ENCODE peak calls at places on chromosomes 6 and 20, in nine cellular contexts. A is AG04450, E is kidney epithelial cell, T is mucosa of descending colon, Z is OCI-LY7, M is astrocyte of the spinal cord, P is AG09309, R is cardiac muscle cell, I is endothelial cell. D is an unnamed sample.

GRCh38 chr6:170370413-170370812 is 63.9 kb downstream of the FAM120B start:
- DNase-seq in E (no peak), T (peak), Z (no peak), A (no peak), P (no peak), M (no peak), I (no peak), R (no peak), D (no peak)

GRCh38 chr6:108119212-108120141 is 44.9 kb upstream of the OSTM1 start:
- DNase-seq in E (no peak), A (no peak), T (no peak), M (no peak), P (no peak), I (no peak), R (peak), Z (no peak), D (no peak)

GRCh38 chr6:52157301-52157930 is 28.8 kb upstream of the IL17A start:
- DNase-seq in A (no peak), E (peak), M (peak), P (no peak), Z (no peak), T (no peak), I (no peak), R (no peak), D (no peak)

GRCh38 chr6:90045535-90045934 is 151.3 kb downstream of the GJA10 start:
- DNase-seq in A (no peak), Z (no peak), E (no peak), I (no peak), R (no peak), P (no peak), T (no peak), M (peak), D (no peak)

GRCh38 chr6:156189714-156190113 is 587.5 kb upstream of the ARID1B start:
- DNase-seq in I (no peak), R (no peak), Z (no peak), P (no peak), M (no peak), T (no peak), A (no peak), E (no peak), D (no peak)

GRCh38 chr6:158793432-158793831 is 25.7 kb downstream of the EZR start:
- DNase-seq in Z (peak), P (no peak), T (no peak), I (no peak), A (no peak), M (peak), E (no peak), R (peak), D (no peak)

GRCh38 chr6:40950986-40951730 is 87.9 kb downstream of the UNC5CL start:
- DNase-seq in T (no peak), Z (no peak), R (peak), M (peak), I (no peak), E (no peak), A (no peak), P (no peak), D (no peak)

GRCh38 chr6:20424679-20425078 is 23.0 kb downstream of the E2F3 start:
- DNase-seq in R (no peak), P (no peak), I (no peak), Z (no peak), M (no peak), E (no peak), T (peak), A (no peak), D (no peak)

GRCh38 chr6:116531675-116532570 is 13.6 kb downstream of the TRAPPC3L start:
- DNase-seq in A (peak), T (peak), M (peak), R (peak), E (peak), P (peak), Z (peak), I (peak), D (peak)

GRCh38 chr20:63394635-63395455 is 33.7 kb upstream of the CHRNA4 start:
- DNase-seq in E (no peak), I (no peak), Z (no peak), P (no peak), R (no peak), T (no peak), M (no peak), A (no peak), D (no peak)

GRCh38 chr6:23754197-23754596 is 371.8 kb upstream of the NRSN1 start:
- DNase-seq in P (no peak), I (no peak), T (no peak), E (no peak), R (no peak), A (no peak), M (no peak), Z (no peak), D (no peak)

GRCh38 chr6:149545258-149545753 is 537 bp downstream of the PPIL4 start:
- DNase-seq in R (peak), P (peak), M (peak), A (peak), T (peak), I (peak), Z (peak), E (peak), D (no peak)

GRCh38 chr6:30769088-30769852 is 24.9 kb upstream of the IER3 start:
- DNase-seq in T (no peak), E (peak), Z (no peak), P (peak), R (peak), I (no peak), M (peak), A (peak), D (no peak)

GRCh38 chr6:9516207-9516606 is 898.7 kb downstream of the TFAP2A start:
- DNase-seq in P (no peak), R (peak), I (no peak), E (no peak), Z (no peak), A (peak), M (peak), T (no peak), D (no peak)

GRCh38 chr6:157080986-157081391 is 242.3 kb downstream of the TMEM242 start:
- DNase-seq in A (no peak), M (no peak), E (no peak), T (no peak), P (no peak), I (no peak), R (no peak), Z (no peak), D (no peak)

GRCh38 chr6:87396595-87397392 is 11.0 kb upstream of the CFAP206 start:
- DNase-seq in M (no peak), R (no peak), P (no peak), A (no peak), E (no peak), Z (peak), I (no peak), T (no peak), D (no peak)

GRCh38 chr6:373031-373430 is 18.5 kb upstream of the IRF4 start:
- DNase-seq in A (no peak), T (no peak), I (no peak), Z (no peak), P (no peak), M (no peak), E (no peak), R (no peak), D (no peak)

GRCh38 chr6:90397929-90398674 is 101.5 kb upstream of the BACH2 start:
- DNase-seq in R (no peak), T (no peak), I (no peak), A (no peak), E (no peak), M (no peak), Z (no peak), P (no peak), D (no peak)

GRCh38 chr6:164695896-164696295 is 613.5 kb downstream of the C6orf118 start:
- DNase-seq in M (no peak), I (no peak), E (no peak), R (no peak), Z (peak), A (no peak), P (no peak), T (no peak), D (no peak)

GRCh38 chr6:81613606-81614005 is 138.9 kb downstream of the TENT5A start:
- DNase-seq in Z (no peak), P (peak), M (peak), I (no peak), T (no peak), R (no peak), E (no peak), A (peak), D (no peak)

GRCh38 chr6:163415620-163416379 is 1.3 kb downstream of the QKI start:
- DNase-seq in M (peak), E (no peak), T (peak), P (no peak), R (peak), A (no peak), Z (peak), I (peak), D (no peak)

GRCh38 chr6:129725341-129725740 is 15.4 kb upstream of the ARHGAP18 start:
- DNase-seq in A (no peak), E (no peak), T (no peak), R (no peak), P (no peak), M (no peak), Z (no peak), I (no peak), D (no peak)

GRCh38 chr6:113642714-113643442 is 214.3 kb upstream of the MARCKS start:
- DNase-seq in R (peak), P (no peak), I (no peak), Z (peak), A (no peak), T (peak), E (no peak), M (no peak), D (no peak)

GRCh38 chr6:14316911-14317535 is 199.5 kb downstream of the CD83 start:
- DNase-seq in R (no peak), T (peak), A (no peak), Z (peak), I (no peak), P (no peak), M (no peak), E (no peak), D (no peak)

GRCh38 chr6:113645576-113645970 is 211.6 kb upstream of the MARCKS start:
- DNase-seq in A (peak), T (peak), M (peak), R (no peak), Z (no peak), I (no peak), E (peak), P (peak), D (no peak)

GRCh38 chr6:149852180-149852579 is 12.0 kb downstream of the LRP11 start:
- DNase-seq in E (no peak), T (no peak), M (peak), I (no peak), Z (peak), P (no peak), A (no peak), R (no peak), D (no peak)

GRCh38 chr6:83592770-83593394 is 80.5 kb downstream of the PRSS35 start:
- DNase-seq in E (no peak), Z (peak), R (peak), I (peak), T (peak), M (no peak), A (no peak), P (no peak), D (no peak)

GRCh38 chr20:50694379-50695143 is 3.2 kb upstream of the RIPOR3 start:
- DNase-seq in M (no peak), R (no peak), Z (no peak), P (no peak), T (no peak), E (no peak), I (no peak), A (no peak), D (no peak)

GRCh38 chr6:35643162-35643535 is 45.6 kb downstream of the FKBP5 start:
- DNase-seq in M (no peak), Z (no peak), T (no peak), I (no peak), A (no peak), R (no peak), P (no peak), E (no peak), D (no peak)

GRCh38 chr6:88823998-88824397 is 139.4 kb downstream of the RNGTT start:
- DNase-seq in T (no peak), R (no peak), A (peak), Z (no peak), M (peak), E (peak), I (no peak), P (peak), D (no peak)

GRCh38 chr6:46393940-46394337 is 97.3 kb downstream of the RCAN2 start:
- DNase-seq in I (no peak), P (no peak), T (no peak), R (no peak), Z (no peak), M (no peak), A (no peak), E (no peak), D (no peak)

GRCh38 chr6:29667158-29667557 is 10.3 kb downstream of the MOG start:
- DNase-seq in E (no peak), T (no peak), A (no peak), M (no peak), R (peak), Z (no peak), I (no peak), P (no peak), D (no peak)

GRCh38 chr6:142696689-142697088 is 248.3 kb downstream of the HIVEP2 start:
- DNase-seq in M (peak), T (peak), Z (no peak), R (no peak), A (no peak), P (no peak), E (no peak), I (no peak), D (no peak)

GRCh38 chr6:132734694-132735236 is 20.9 kb upstream of the VNN1 start:
- DNase-seq in P (no peak), I (no peak), Z (no peak), A (peak), R (peak), M (no peak), E (no peak), T (no peak), D (no peak)

GRCh38 chr20:3483784-3484183 is 13.0 kb downstream of the ATRN start:
- DNase-seq in Z (no peak), M (peak), A (no peak), T (no peak), E (no peak), P (no peak), R (no peak), I (no peak), D (no peak)

GRCh38 chr6:1633366-1634021 is 23.8 kb downstream of the FOXC1 start:
- DNase-seq in E (no peak), T (no peak), P (no peak), Z (no peak), M (no peak), R (no peak), I (no peak), A (no peak), D (no peak)

GRCh38 chr20:31833130-31833930 is 12.1 kb downstream of the FOXS1 start:
- DNase-seq in M (no peak), E (no peak), T (peak), P (no peak), Z (peak), A (no peak), I (peak), R (peak), D (peak)

GRCh38 chr6:159184559-159184958 is 15.4 kb downstream of the FNDC1 start:
- DNase-seq in A (no peak), M (peak), Z (no peak), I (no peak), T (no peak), E (no peak), R (no peak), P (peak), D (no peak)

GRCh38 chr20:61482425-61482887 is 230.4 kb downstream of the CDH4 start:
- DNase-seq in R (no peak), T (no peak), Z (peak), E (no peak), A (no peak), I (no peak), M (no peak), P (no peak), D (no peak)

GRCh38 chr6:3157151-3157933 is at the start of gene TUBB2A:
- DNase-seq in I (peak), P (no peak), Z (peak), M (peak), R (peak), T (peak), A (peak), E (no peak), D (peak)
- TF ChIP-seq CTCF in I (peak), P (no peak), Z (peak), M (peak), R (peak), T (peak), A (peak), E (no peak), D (peak)

DNA sequence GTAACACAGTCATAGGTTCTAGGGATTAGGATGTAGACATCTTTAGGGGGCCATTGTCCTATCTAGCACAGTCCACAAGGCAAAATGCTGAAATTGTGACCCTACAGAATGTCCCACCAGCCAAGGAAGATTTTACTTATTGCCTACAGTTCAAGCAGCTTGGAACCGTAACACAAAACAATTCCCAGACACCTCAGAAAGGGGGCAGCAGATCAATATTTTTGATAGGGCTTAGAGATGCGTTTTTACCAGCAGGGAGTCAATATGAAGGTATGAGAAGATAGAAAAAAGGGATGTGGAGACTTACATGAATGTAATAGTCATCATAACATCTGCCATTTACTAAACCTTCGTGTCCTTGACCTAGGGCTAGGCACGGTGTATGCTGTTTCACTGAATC is 81.0 kb downstream of the TMEM170B start:
- DNase-seq in R (no peak), E (no peak), M (peak), A (no peak), P (no peak), T (no peak), I (peak), Z (peak), D (no peak)
- TF ChIP-seq CTCF in R (peak), E (no peak), M (peak), A (peak), P (peak), T (no peak), I (peak), Z (peak), D (peak)

GRCh38 chr20:17733781-17734304 is 34.1 kb downstream of the BANF2 start:
- DNase-seq in A (no peak), T (peak), R (no peak), P (no peak), Z (no peak), E (no peak), M (no peak), I (no peak), D (no peak)

GRCh38 chr20:17732907-17733521 is 33.2 kb downstream of the BANF2 start:
- DNase-seq in M (no peak), R (no peak), I (no peak), A (no peak), T (no peak), Z (no peak), E (no peak), P (no peak), D (no peak)

GRCh38 chr20:17735206-17735804 is 35.5 kb downstream of the BANF2 start:
- DNase-seq in P (peak), E (peak), I (no peak), Z (no peak), A (peak), T (no peak), R (no peak), M (peak), D (no peak)

GRCh38 chr20:17735959-17736621 is 36.3 kb downstream of the BANF2 start:
- DNase-seq in A (no peak), I (no peak), Z (no peak), E (no peak), P (no peak), R (no peak), M (no peak), T (no peak), D (no peak)

GRCh38 chr20:17734374-17734773 is 34.6 kb downstream of the BANF2 start:
- DNase-seq in P (no peak), E (no peak), I (no peak), Z (no peak), A (no peak), M (no peak), R (no peak), T (no peak), D (no peak)
- TF ChIP-seq CTCF in P (no peak), E (no peak), I (no peak), Z (no peak), A (no peak), M (no peak), R (no peak), T (no peak), D (no peak)

GRCh38 chr20:59255256-59255655 is 45.2 kb upstream of the EDN3 start:
- DNase-seq in E (no peak), P (no peak), Z (no peak), R (no peak), I (no peak), M (no peak), A (no peak), T (no peak), D (no peak)

GRCh38 chr20:59258103-59258705 is 42.2 kb upstream of the EDN3 start:
- DNase-seq in P (no peak), R (no peak), Z (no peak), A (no peak), I (no peak), T (no peak), M (no peak), E (no peak), D (no peak)

GRCh38 chr20:59250293-59250692 is 50.1 kb upstream of the EDN3 start:
- DNase-seq in R (no peak), T (no peak), I (no peak), A (no peak), E (no peak), Z (no peak), M (no peak), P (no peak), D (no peak)

GRCh38 chr20:59253325-59253724 is 47.1 kb upstream of the EDN3 start:
- DNase-seq in T (no peak), R (no peak), E (no peak), A (no peak), Z (no peak), I (no peak), P (no peak), M (no peak), D (no peak)

GRCh38 chr20:59253779-59254319 is 46.6 kb upstream of the EDN3 start:
- DNase-seq in M (no peak), E (no peak), Z (no peak), P (no peak), I (no peak), T (peak), A (no peak), R (no peak), D (no peak)
- TF ChIP-seq CTCF in M (no peak), E (no peak), Z (peak), P (no peak), I (no peak), T (no peak), A (no peak), R (no peak), D (no peak)

DNA sequence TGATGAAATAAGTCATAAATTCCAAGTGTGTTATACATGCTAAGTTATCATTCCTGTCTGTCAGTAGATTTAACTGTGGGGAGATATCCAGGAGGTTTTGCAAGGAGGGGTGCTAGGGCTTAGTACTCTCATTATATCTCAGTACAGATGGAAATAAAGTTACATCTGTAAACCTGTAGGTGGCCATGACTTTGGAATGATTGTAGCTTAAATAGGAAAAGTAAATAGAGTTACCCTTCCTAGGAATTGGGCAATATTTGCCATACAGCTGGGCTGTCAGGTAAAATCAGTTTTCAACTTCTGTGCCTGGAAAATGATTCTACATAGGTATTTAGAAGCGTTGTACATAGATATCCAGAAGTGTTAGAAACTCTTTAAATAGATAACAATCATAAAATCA is 19.8 kb upstream of the TGM3 start:
- DNase-seq in E (no peak), R (no peak), P (no peak), I (no peak), M (no peak), T (no peak), Z (no peak), A (no peak), D (no peak)
- TF ChIP-seq CTCF in E (no peak), R (no peak), P (no peak), I (peak), M (no peak), T (no peak), Z (no peak), A (no peak), D (peak)